ENCODE peak calls at places on chromosome 16, in four cellular contexts. G is nucleus accumbens, V is T-helper 2 cell, W is H7. R is an unnamed sample.

GRCh38 chr16:67773569-67774456 is 32.5 kb downstream of the RANBP10 start:
- DNase-seq in G (no peak), W (no peak), V (no peak), R (no peak)

GRCh38 chr16:4067262-4068001 is 48.8 kb downstream of the ADCY9 start:
- DNase-seq in W (no peak), G (no peak), V (no peak), R (peak)

GRCh38 chr16:87325480-87325879 is 8.3 kb upstream of the C16orf95 start:
- DNase-seq in V (no peak), W (peak), G (no peak), R (no peak)

GRCh38 chr16:11232852-11233726 is 22.9 kb downstream of the SOCS1 start:
- DNase-seq in V (peak), W (peak), G (no peak), R (peak)

GRCh38 chr16:75385507-75386152 is 47.7 kb downstream of the CFDP1 start:
- DNase-seq in W (peak), G (no peak), V (peak), R (peak)

GRCh38 chr16:54545890-54546476 is 259.4 kb upstream of the IRX3 start:
- DNase-seq in W (no peak), G (no peak), V (no peak), R (no peak)

GRCh38 chr16:22751104-22751667 is 62.8 kb upstream of the HS3ST2 start:
- DNase-seq in V (no peak), W (no peak), G (no peak), R (no peak)

GRCh38 chr16:24540575-24541240 is 1.3 kb downstream of the RBBP6 start:
- DNase-seq in V (no peak), G (no peak), W (no peak), R (no peak)

GRCh38 chr16:84836234-84836647 is 16.5 kb downstream of the CRISPLD2 start:
- DNase-seq in W (peak), G (no peak), V (no peak), R (no peak)

GRCh38 chr16:86085161-86085611 is 186.2 kb downstream of the IRF8 start:
- DNase-seq in W (no peak), V (no peak), G (no peak), R (no peak)

GRCh38 chr16:30482366-30482765 is 9.8 kb downstream of the ITGAL start:
- DNase-seq in V (no peak), W (peak), G (no peak), R (no peak)

GRCh38 chr16:4859900-4860255 is 12.6 kb downstream of the UBN1 start:
- DNase-seq in V (no peak), W (no peak), G (no peak), R (no peak)

GRCh38 chr16:15993541-15993940 is 44.1 kb downstream of the ABCC1 start:
- DNase-seq in G (no peak), V (no peak), W (no peak), R (no peak)

GRCh38 chr16:78931267-78932060 is 669.1 kb downstream of the MAF start:
- DNase-seq in W (no peak), V (no peak), G (no peak), R (no peak)

GRCh38 chr16:89370081-89370511 is 120.3 kb downstream of the ANKRD11 start:
- DNase-seq in G (no peak), W (no peak), V (no peak), R (no peak)

GRCh38 chr16:60776311-60776710 is 1259.9 kb downstream of the CDH8 start:
- DNase-seq in G (no peak), W (no peak), V (no peak), R (no peak)

GRCh38 chr16:9404811-9405210 is 313.4 kb downstream of the HAPSTR1 start:
- DNase-seq in G (no peak), V (no peak), W (no peak), R (no peak)

GRCh38 chr16:87855852-87856715 is 13.2 kb downstream of the SLC7A5 start:
- DNase-seq in W (no peak), G (no peak), V (peak), R (peak)

GRCh38 chr16:13912891-13913290 is 7.1 kb upstream of the ERCC4 start:
- DNase-seq in W (no peak), V (no peak), G (no peak), R (no peak)

GRCh38 chr16:47475786-47476185 is 14.7 kb downstream of the PHKB start:
- DNase-seq in W (no peak), G (no peak), V (no peak), R (no peak)

GRCh38 chr16:56246051-56246817 is 54.9 kb downstream of the GNAO1 start:
- DNase-seq in V (no peak), G (peak), W (peak), R (no peak)

GRCh38 chr16:80231888-80232287 is 308.9 kb upstream of the DYNLRB2 start:
- DNase-seq in W (no peak), V (no peak), G (no peak), R (no peak)

GRCh38 chr16:68068926-68069325 is 16.2 kb upstream of the NFATC3 start:
- DNase-seq in G (no peak), W (no peak), V (no peak), R (no peak)

GRCh38 chr16:1048442-1049112 is 24.0 kb upstream of the SSTR5 start:
- DNase-seq in G (peak), V (no peak), W (peak), R (no peak)

GRCh38 chr16:13186813-13187212 is 285.4 kb downstream of the SHISA9 start:
- DNase-seq in G (no peak), W (peak), V (no peak), R (no peak)

GRCh38 chr16:72996291-72997062 is 51.5 kb downstream of the ZFHX3 start:
- DNase-seq in V (no peak), W (no peak), G (no peak), R (no peak)

GRCh38 chr16:54266363-54266955 is 20.1 kb downstream of the IRX3 start:
- DNase-seq in W (no peak), G (no peak), V (no peak), R (peak)

GRCh38 chr16:28823291-28823718 is 506 bp downstream of the ATXN2L start:
- DNase-seq in G (peak), V (peak), W (peak), R (no peak)

R was measured in MV-4-11.